ENCODE peak calls at places on chromosomes 1 and 21, in eight cellular contexts. N is AG09309, D is fibroblast of pulmonary artery, R is GM23338, Z is OCI-LY7, F is left ventricle myocardium inferior, Q is Peyer's patch, O is kidney epithelial cell. B is an unnamed sample.

GRCh38 chr1:167819849-167820683 is 93.9 kb downstream of the ADCY10 start:
- DNase-seq in F (peak), Z (no peak), D (peak), R (peak), Q (peak), N (peak), O (peak), B (peak)

GRCh38 chr1:198947456-198947855 is 308.6 kb downstream of the PTPRC start:
- DNase-seq in Q (no peak), D (no peak), N (no peak), O (no peak), Z (no peak), R (no peak), F (no peak), B (no peak)

GRCh38 chr21:38914531-38915385 is 109.0 kb downstream of the ETS2 start:
- DNase-seq in Z (no peak), Q (peak), O (no peak), R (peak), D (peak), F (no peak), N (no peak), B (no peak)

GRCh38 chr21:40768056-40768455 is 78.9 kb downstream of the DSCAM start:
- DNase-seq in O (no peak), D (no peak), Q (no peak), Z (no peak), N (no peak), F (no peak), R (no peak), B (no peak)

GRCh38 chr1:47756006-47756405 is 241.2 kb downstream of the TRABD2B start:
- DNase-seq in F (no peak), O (no peak), N (no peak), Z (no peak), Q (no peak), R (no peak), D (no peak), B (no peak)

GRCh38 chr1:92502247-92502646 is 15.5 kb upstream of the GFI1 start:
- DNase-seq in N (no peak), Z (no peak), Q (no peak), D (peak), O (no peak), F (no peak), R (no peak), B (peak)

GRCh38 chr1:40264354-40264781 is 6.3 kb downstream of the ZMPSTE24 start:
- DNase-seq in N (no peak), O (no peak), Z (no peak), D (no peak), R (no peak), F (no peak), Q (no peak), B (no peak)

GRCh38 chr1:201051399-201051798 is 27.9 kb upstream of the KIF21B start:
- DNase-seq in D (no peak), N (no peak), Z (no peak), R (no peak), O (no peak), F (no peak), Q (no peak), B (no peak)

GRCh38 chr1:53110370-53111072 is 31.9 kb downstream of the SLC1A7 start:
- DNase-seq in Z (no peak), F (no peak), Q (no peak), R (no peak), N (peak), D (no peak), O (no peak), B (no peak)

GRCh38 chr21:23936224-23936623 is 1671.1 kb downstream of the MRPL39 start:
- DNase-seq in F (no peak), D (peak), Z (no peak), O (no peak), R (peak), Q (no peak), N (no peak), B (peak)

GRCh38 chr21:33968082-33968997 is 52.7 kb upstream of the ATP5PO start:
- DNase-seq in O (no peak), N (no peak), Z (peak), D (peak), R (peak), Q (peak), F (no peak), B (no peak)

GRCh38 chr1:171422489-171422888 is 62.8 kb upstream of the PRRC2C start:
- DNase-seq in N (no peak), O (no peak), Z (no peak), Q (no peak), D (peak), F (no peak), R (no peak), B (no peak)

GRCh38 chr1:91736146-91736998 is 149.6 kb downstream of the TGFBR3 start:
- DNase-seq in O (no peak), F (no peak), Z (no peak), Q (no peak), D (no peak), N (no peak), R (no peak), B (no peak)

GRCh38 chr1:94160811-94161210 is 39.9 kb upstream of the ABCA4 start:
- DNase-seq in R (peak), Z (no peak), O (peak), Q (no peak), D (peak), F (no peak), N (peak), B (peak)

GRCh38 chr1:37020653-37021277 is 13.6 kb downstream of the GRIK3 start:
- DNase-seq in D (no peak), Z (peak), N (no peak), R (peak), O (no peak), Q (no peak), F (no peak), B (no peak)

GRCh38 chr1:28359592-28360239 is 9.8 kb upstream of the PHACTR4 start:
- DNase-seq in Z (peak), R (peak), Q (peak), N (no peak), F (peak), O (no peak), D (peak), B (peak)

GRCh38 chr21:42262826-42263225 is 43.9 kb downstream of the ABCG1 start:
- DNase-seq in F (peak), D (peak), R (no peak), Z (no peak), O (no peak), Q (no peak), N (no peak), B (no peak)

GRCh38 chr1:73998348-73998959 is 199.5 kb downstream of the LRRIQ3 start:
- DNase-seq in F (no peak), N (peak), D (peak), R (peak), Q (no peak), Z (peak), O (peak), B (peak)

GRCh38 chr1:60428161-60428560 is 354.6 kb upstream of the C1orf87 start:
- DNase-seq in N (no peak), Z (no peak), F (no peak), O (no peak), Q (no peak), D (peak), R (no peak), B (no peak)

GRCh38 chr1:243931957-243932356 is 81.9 kb upstream of the AKT3 start:
- DNase-seq in F (no peak), Q (no peak), Z (no peak), R (no peak), N (no peak), O (no peak), D (no peak), B (no peak)

GRCh38 chr1:58882322-58882951 is 98.6 kb upstream of the JUN start:
- DNase-seq in D (no peak), Z (no peak), F (no peak), N (no peak), Q (no peak), O (no peak), R (no peak), B (no peak)

GRCh38 chr1:26318338-26319064 is 743 bp downstream of the CD52 start:
- DNase-seq in R (no peak), Q (peak), N (no peak), F (peak), D (no peak), O (no peak), Z (peak), B (no peak)

GRCh38 chr1:247113094-247113497 is 8.9 kb upstream of the ZNF669 start:
- DNase-seq in R (no peak), F (no peak), O (no peak), Z (no peak), N (no peak), D (peak), Q (no peak), B (peak)

GRCh38 chr1:1628656-1629429 is 3.1 kb upstream of the MMP23B start:
- DNase-seq in D (no peak), Z (peak), O (no peak), N (no peak), R (peak), Q (no peak), F (no peak), B (no peak)

GRCh38 chr1:230200276-230200675 is 133.2 kb downstream of the GALNT2 start:
- DNase-seq in Q (no peak), N (no peak), Z (no peak), D (no peak), O (no peak), R (no peak), F (no peak), B (no peak)

GRCh38 chr1:214107322-214108096 is 119.7 kb downstream of the PROX1 start:
- DNase-seq in N (no peak), Z (no peak), O (no peak), D (peak), F (peak), R (peak), Q (no peak), B (no peak)

GRCh38 chr1:115529216-115529897 is 112.4 kb upstream of the VANGL1 start:
- DNase-seq in F (no peak), O (no peak), Q (no peak), D (peak), N (no peak), R (no peak), Z (no peak), B (no peak)

GRCh38 chr1:39407496-39407888 is 83.9 kb upstream of the BMP8A start:
- DNase-seq in Z (no peak), F (no peak), O (no peak), D (no peak), R (peak), N (no peak), Q (no peak), B (no peak)

GRCh38 chr1:24102966-24103365 is 9.0 kb downstream of the MYOM3 start:
- DNase-seq in N (no peak), Z (no peak), R (no peak), O (no peak), Q (no peak), F (peak), D (no peak), B (no peak)

DNA sequence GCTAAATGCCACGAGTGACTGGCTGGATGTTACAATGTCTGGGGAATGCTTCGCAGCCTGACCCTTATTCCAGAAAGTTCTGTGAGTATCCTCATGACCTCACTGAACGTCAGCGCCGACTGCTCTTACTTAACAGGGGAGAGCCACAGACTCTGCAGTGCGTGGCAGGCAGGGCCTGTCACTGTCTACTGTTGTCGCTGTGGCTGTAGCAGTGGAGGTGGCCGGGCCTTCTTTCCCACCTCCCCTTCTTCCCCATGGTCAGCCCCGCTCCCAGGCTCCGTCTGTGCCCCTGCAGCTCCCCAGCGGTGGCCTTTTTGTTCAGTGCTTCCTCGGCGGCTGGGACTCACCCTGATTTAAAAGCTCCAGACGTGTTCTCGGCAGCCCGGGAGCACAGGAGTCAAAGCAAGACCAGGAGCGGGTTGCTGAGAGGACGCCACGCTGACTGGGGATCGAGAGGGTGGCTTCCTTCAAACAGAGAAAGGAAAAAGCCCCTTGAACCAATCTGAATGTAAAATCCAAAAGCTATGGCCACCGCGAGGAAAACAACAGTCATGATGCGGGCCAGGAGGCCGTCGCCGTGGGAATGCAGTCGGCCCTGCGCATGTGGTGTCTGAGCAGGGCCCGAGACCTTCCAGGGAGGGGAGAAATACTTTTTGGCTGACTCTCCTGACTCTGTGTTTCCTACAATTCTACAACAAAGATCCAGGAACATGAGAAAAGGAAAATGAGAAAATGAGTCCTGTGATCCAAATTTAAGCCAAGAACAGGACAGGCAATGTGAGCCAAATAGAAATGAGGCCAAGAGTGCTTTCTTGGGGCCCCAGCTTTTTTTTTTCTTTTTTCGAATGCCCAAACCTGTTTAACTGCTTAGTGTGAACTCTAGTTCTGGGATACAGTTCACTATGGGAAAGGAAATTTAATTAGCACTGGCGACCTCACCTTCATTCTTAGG is 52.5 kb upstream of the TARBP1 start:
- DNase-seq in D (peak), O (no peak), Z (no peak), Q (peak), F (peak), R (peak), N (no peak), B (peak)
- H3K4me3 ChIP-seq in D (peak), O (no peak), Z (no peak), Q (no peak), F (peak), R (no peak), N (no peak), B (no peak)

GRCh38 chr1:217053666-217054065 is 330.4 kb upstream of the ESRRG start:
- DNase-seq in F (no peak), N (no peak), R (no peak), D (no peak), Z (no peak), O (no peak), Q (no peak), B (no peak)

GRCh38 chr1:217049081-217049480 is 325.9 kb upstream of the ESRRG start:
- DNase-seq in F (no peak), R (no peak), D (no peak), O (no peak), Z (no peak), Q (no peak), N (no peak), B (no peak)

GRCh38 chr1:217052196-217052595 is 329.0 kb upstream of the ESRRG start:
- DNase-seq in Q (no peak), D (no peak), R (no peak), F (no peak), Z (no peak), O (no peak), N (no peak), B (no peak)

DNA sequence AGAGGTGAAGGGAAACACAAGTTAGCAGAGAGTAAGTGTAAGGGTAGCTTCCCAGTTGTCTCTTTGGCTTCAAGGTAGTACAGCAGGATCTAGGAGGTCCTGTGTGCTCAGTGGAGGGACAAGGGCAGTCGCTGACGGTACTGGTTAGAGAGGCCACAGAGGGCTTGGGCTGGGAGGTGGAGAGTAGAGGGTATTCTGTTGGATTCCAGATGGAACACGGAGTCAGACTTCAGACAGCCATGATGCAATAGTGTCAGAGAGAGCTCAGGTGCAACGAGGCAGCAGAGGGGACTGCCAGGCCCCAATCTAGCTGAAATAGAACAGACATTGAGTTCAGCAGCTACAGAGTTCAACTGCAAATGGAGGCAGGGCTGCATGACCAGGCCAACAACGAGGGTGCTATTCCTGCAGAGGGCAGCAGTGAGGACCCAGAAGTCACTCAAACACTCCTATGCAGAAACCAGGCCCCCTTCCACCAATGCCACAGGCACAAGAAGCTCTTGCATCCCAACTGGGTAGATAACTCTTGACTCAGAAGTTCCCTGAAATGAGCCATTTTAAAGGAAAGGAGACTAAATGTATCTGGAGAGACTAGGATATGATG is 325.0 kb upstream of the ESRRG start:
- DNase-seq in Z (peak), Q (peak), F (no peak), R (peak), O (no peak), D (peak), N (no peak), B (no peak)
- TF ChIP-seq CTCF in Z (peak), Q (no peak), F (peak), R (peak), O (peak), D (peak), N (no peak), B (no peak)

DNA sequence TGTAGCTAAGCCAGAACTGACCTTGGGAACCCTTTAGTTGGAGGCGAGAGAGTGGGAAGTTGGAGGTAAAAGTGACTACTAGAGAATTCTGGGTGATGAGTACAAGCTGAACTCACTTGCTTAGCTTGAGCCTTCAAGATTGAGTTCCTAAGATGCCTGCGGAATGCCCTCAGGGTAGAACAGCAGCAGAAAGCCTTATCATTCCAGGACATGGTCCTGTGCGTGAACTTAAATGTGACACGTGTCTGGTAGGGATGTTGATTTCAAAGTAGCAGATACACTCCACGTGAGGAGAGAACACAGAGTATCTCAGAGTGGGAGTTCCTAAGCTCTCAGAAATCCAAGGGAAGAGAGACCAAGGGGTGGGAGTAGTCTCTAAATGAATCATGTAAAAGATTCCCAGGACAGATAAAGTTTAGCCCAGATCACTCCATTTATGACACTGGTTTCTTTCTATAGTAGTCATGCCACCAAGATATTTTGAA is 60.1 kb downstream of the KCNK1 start:
- DNase-seq in F (no peak), R (no peak), D (no peak), Q (no peak), N (no peak), O (no peak), Z (no peak), B (no peak)
- H3K4me3 ChIP-seq in F (no peak), R (no peak), D (no peak), Q (peak), N (no peak), O (no peak), Z (no peak), B (no peak)

GRCh38 chr1:210374600-210374953 is 45.9 kb downstream of the HHAT start:
- DNase-seq in N (no peak), O (no peak), Q (no peak), R (no peak), F (no peak), D (no peak), Z (no peak), B (no peak)

GRCh38 chr1:210372491-210372890 is 43.8 kb downstream of the HHAT start:
- DNase-seq in Q (no peak), R (no peak), F (no peak), Z (no peak), N (no peak), D (no peak), O (no peak), B (no peak)

GRCh38 chr1:210372931-210373627 is 44.4 kb downstream of the HHAT start:
- DNase-seq in Q (no peak), Z (no peak), D (no peak), F (no peak), N (no peak), O (no peak), R (no peak), B (no peak)

GRCh38 chr1:210373628-210373877 is 44.9 kb downstream of the HHAT start:
- DNase-seq in N (no peak), R (no peak), O (no peak), Q (no peak), F (no peak), D (no peak), Z (no peak), B (no peak)

DNA sequence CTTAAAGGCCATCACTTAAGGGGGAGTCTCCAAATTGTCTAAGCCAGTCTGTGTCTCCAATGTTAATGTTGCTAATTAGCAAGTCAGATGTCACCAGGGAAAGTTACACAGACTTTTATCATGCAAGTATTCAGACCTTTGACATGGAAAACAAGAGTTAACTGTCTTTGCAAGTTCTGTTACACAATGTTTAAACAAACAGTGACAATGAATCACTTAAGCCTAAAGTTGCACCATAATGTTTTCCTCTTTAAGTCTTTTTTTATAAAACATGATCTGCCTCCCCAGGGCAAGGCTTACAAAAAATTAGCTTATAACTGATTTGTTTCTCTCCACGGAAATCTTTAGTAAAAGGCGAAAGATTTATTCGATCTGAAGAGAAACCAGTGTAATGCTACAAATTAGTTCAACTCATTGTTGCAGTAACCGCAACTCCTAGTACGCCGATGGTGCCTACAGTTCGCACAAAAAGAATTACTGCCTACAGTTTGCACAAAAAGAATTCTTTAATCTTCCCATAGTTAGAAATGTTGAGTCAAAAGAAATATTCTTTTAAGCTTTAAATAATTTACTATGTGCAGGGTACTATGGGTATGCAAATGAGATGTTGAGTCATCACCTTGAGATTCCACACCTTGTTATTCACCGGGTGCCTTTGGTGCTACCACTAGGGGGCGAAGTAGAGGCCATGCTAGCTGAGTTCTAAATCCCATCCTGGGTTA is 45.3 kb downstream of the HHAT start:
- DNase-seq in Q (peak), R (peak), D (peak), N (peak), Z (peak), O (peak), F (no peak), B (peak)
- TF ChIP-seq CTCF in Q (peak), R (peak), D (peak), N (peak), Z (peak), O (peak), F (peak), B (peak)

GRCh38 chr1:161198206-161198876 is 513 bp downstream of the ADAMTS4 start:
- DNase-seq in R (peak), O (no peak), F (peak), Z (no peak), N (no peak), D (peak), Q (no peak), B (no peak)
- H3K4me3 ChIP-seq in R (peak), O (no peak), F (peak), Z (no peak), N (peak), D (peak), Q (peak), B (no peak)

DNA sequence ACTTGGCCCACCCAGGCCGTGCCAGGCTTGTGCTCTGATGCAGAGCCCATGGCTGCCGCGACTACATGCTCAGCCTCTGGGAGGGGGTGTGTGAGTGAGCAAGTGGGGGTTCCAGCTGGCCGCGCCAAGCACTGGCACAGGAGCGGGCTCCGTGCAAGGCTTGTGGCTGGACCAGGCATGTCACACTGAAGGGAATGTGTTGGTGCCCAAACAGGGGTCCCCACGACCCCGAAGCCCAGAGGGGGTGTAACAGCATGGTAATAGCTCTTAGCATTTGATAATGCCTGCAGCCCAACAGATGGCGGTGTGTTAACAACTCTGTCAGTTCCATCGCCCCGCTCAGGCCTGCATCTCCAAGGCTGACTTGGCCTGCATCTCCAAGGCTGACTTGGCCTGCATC is 38.3 kb upstream of the CD46 start:
- DNase-seq in O (no peak), F (no peak), Q (no peak), Z (no peak), N (no peak), R (peak), D (no peak), B (no peak)
- TF ChIP-seq CTCF in O (no peak), F (no peak), Q (no peak), Z (peak), N (no peak), R (peak), D (no peak), B (no peak)